ENCODE peak calls at places on chromosome 19, in five cellular contexts. M is stomach, N is transverse colon, Y is suprapubic skin, W is A549. J is an unnamed sample.

GRCh38 chr19:10000171-10000826 is 10.0 kb downstream of the COL5A3 start:
- DNase-seq in M (peak), N (peak), Y (peak), W (peak), J (peak)

GRCh38 chr19:2977686-2978466 is 512 bp downstream of the TLE6 start:
- DNase-seq in M (no peak), N (no peak), Y (no peak), W (no peak), J (no peak)

GRCh38 chr19:45404557-45405434 is at the start of gene PPP1R13L:
- DNase-seq in M (peak), N (peak), Y (peak), W (peak), J (no peak)

GRCh38 chr19:38173324-38174041 is 50.5 kb downstream of the DPF1 start:
- DNase-seq in M (peak), N (no peak), Y (peak), W (no peak), J (no peak)

GRCh38 chr19:43560687-43561086 is 14.6 kb downstream of the XRCC1 start:
- DNase-seq in M (no peak), N (no peak), Y (no peak), W (peak), J (no peak)

GRCh38 chr19:14482112-14482941 is 7.2 kb upstream of the PTGER1 start:
- DNase-seq in M (no peak), N (no peak), Y (peak), W (no peak), J (no peak)

GRCh38 chr19:57465680-57466381 is 8.9 kb upstream of the VN1R1 start:
- DNase-seq in M (no peak), N (peak), Y (no peak), W (peak), J (no peak)

GRCh38 chr19:15014579-15014978 is 34.7 kb upstream of the CASP14 start:
- DNase-seq in M (no peak), N (no peak), Y (no peak), W (no peak), J (no peak)

GRCh38 chr19:58304255-58304654 is 922 bp upstream of the ERVK3-1 start:
- DNase-seq in M (no peak), N (no peak), Y (no peak), W (no peak), J (no peak)

GRCh38 chr19:37931941-37932655 is 25.1 kb downstream of the SIPA1L3 start:
- DNase-seq in M (peak), N (peak), Y (peak), W (peak), J (no peak)

GRCh38 chr19:10093295-10094186 is 7.4 kb downstream of the SHFL start:
- DNase-seq in M (no peak), N (no peak), Y (no peak), W (no peak), J (no peak)

GRCh38 chr19:40585677-40586422 is 9.2 kb downstream of the SHKBP1 start:
- DNase-seq in M (no peak), N (no peak), Y (no peak), W (peak), J (no peak)

GRCh38 chr19:35207391-35207871 is 21.1 kb downstream of the FAM187B start:
- DNase-seq in M (no peak), N (no peak), Y (no peak), W (no peak), J (no peak)
- TF ChIP-seq EP300 in M (no peak), N (no peak), Y (no peak), W (no peak), J (no peak)

GRCh38 chr19:55625004-55625326 is 599 bp upstream of the ZNF784 start:
- DNase-seq in M (no peak), N (no peak), Y (no peak), W (no peak), J (no peak)

GRCh38 chr19:55624109-55625003 is at the start of gene ZNF784:
- DNase-seq in M (peak), N (peak), Y (peak), W (peak), J (peak)

GRCh38 chr19:55621673-55622231 is 2.6 kb downstream of the ZNF784 start:
- DNase-seq in M (no peak), N (no peak), Y (peak), W (no peak), J (no peak)

GRCh38 chr19:55622242-55622969 is 2.0 kb downstream of the ZNF784 start:
- DNase-seq in M (no peak), N (no peak), Y (peak), W (no peak), J (no peak)

DNA sequence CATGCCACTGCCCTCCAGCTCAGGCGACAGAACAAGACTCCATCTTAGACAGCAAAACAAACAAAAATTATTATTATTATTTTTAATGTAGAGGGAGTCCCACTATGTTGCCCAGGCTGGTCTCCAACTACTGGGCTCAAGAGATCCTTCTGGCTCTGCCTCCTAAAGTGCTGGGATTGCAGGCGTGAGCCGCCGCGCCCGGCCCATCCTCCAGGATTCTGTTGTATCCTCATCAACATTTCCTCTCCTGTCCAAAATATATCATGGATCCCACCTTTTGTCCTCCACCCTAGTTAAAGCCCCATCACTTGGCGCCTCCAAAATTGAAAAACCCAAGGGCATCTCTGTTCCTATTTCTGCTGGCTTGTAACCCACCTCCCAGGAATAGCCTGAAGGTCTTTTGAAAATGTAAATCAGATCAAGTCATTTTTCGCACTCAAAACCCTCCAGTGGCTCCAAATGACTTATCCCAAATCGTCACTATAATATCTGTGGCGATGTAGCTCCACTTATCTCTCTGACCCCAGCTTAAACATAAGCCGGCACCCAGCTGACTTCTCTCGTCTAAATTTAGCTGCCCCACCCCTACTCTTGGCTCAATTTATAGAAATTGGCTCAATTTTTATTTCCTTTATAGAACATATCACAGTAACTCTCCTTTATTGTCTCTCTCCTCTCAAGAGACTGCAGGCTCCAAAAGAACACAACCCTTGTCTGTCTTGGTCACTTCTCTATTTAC is 1.1 kb downstream of the ZNF784 start:
- DNase-seq in M (no peak), N (no peak), Y (no peak), W (no peak), J (no peak)
- H3K27ac ChIP-seq in M (peak), N (peak), Y (peak), W (no peak), J (peak)

GRCh38 chr19:53237114-53237777 is 17.4 kb downstream of the ZNF677 start:
- DNase-seq in M (no peak), N (no peak), Y (no peak), W (no peak), J (no peak)
- TF ChIP-seq EP300 in M (no peak), N (no peak), Y (no peak), W (no peak), J (no peak)

GRCh38 chr19:20325151-20325550 is 158.1 kb downstream of the ZNF486 start:
- DNase-seq in M (no peak), N (no peak), Y (no peak), W (no peak), J (no peak)
- H3K27ac ChIP-seq in M (no peak), N (no peak), Y (no peak), W (no peak), J (no peak)

DNA sequence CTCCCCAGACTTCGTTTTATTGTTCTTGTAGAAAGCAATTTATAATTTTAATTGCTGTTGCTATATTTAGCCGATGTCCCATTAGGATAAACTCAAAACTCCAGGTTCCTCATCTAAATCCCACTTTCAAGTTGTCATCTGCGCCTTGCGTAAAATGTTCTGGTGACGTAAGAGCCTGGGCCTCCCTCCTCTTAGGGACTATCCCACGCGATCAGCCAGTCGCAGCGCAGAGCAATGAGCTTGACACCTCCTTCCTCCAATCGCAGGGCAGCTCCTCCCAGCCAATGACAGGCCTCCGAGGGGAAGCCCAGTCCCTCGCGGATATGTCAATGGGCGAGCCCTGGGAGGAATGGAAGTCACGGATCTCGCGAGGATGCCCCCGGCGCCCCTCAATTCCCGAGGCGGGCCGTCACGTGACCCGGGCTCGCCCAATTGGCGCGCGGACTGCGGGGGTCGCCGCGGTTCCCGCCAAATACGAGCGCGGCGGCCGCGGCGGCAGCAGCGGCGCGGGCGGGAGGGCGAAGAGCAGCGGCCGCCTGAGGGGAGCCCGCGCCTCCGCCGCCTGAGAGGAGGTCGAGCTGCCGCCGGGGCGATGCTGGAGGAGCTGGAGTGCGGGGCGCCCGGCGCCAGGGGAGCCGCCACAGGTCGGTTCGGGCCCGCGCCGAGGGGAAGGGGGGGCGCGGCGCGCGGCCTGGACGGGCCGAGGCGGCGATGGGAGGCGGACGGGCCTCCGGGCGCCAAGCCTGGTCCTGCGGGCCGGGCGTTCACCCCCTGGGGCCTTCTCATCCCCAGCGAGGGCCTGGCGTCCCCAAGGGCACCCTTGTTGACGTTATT is at the start of gene CHAF1A:
- DNase-seq in M (peak), N (peak), Y (peak), W (peak), J (peak)
- TF ChIP-seq EP300 in M (no peak), N (no peak), Y (no peak), W (no peak), J (peak)

DNA sequence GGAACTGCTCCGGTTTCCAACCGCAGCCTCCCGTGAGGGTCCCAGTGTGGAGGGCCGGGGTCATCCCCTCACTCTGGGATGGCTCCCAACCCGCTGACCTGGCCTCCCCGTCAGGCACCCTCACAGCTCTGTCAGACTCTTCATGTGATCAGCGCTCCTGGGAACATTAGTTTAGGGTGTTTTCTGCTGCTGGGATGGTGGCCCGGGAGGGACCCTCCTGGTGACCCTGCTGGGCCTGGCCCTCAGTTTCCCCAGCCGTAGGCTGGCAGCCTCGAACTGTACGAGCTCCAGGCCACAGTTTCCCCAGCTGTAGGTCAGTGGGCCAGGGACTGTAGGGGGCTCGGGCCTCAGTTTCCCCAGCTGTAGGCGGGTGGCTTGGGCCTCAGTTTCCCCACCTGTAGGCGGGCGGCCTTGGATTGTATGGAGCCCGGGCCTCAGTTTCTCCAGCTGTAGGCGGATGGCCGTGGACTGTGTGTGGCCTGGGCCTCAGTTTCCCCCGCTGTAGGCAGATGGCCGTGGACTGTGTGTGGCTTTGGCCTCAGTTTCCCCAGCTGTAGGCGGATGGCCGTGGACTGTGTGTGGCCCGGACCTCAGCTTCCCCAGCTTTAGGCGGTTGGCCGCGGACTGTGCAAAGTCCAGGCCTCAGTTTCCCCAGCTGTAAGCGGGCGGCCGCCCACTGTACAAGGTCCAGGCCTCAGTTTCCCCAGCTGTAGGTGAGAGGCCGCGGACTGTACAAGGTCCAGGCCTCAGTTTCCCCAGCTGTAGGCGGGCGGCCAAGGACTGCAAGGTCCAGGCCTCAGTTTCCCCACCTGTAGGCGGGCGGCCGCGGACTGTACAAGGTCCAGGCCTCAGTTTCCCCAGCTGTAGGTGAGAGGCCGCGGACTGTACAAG is 1.3 kb upstream of the PTBP1 start:
- DNase-seq in M (no peak), N (no peak), Y (no peak), W (no peak), J (no peak)
- H3K27ac ChIP-seq in M (peak), N (peak), Y (peak), W (peak), J (peak)

GRCh38 chr19:48780684-48781391 is 25.5 kb downstream of the FGF21 start:
- DNase-seq in M (peak), N (no peak), Y (no peak), W (no peak), J (peak)
- TF ChIP-seq EP300 in M (no peak), N (no peak), Y (no peak), W (no peak), J (no peak)

GRCh38 chr19:34225659-34226015 is 28.7 kb upstream of the GARRE1 start:
- DNase-seq in M (no peak), N (no peak), Y (no peak), W (no peak), J (no peak)

GRCh38 chr19:34218818-34219164 is 35.6 kb upstream of the GARRE1 start:
- DNase-seq in M (no peak), N (no peak), Y (no peak), W (no peak), J (no peak)

GRCh38 chr19:34220472-34221063 is 33.8 kb upstream of the GARRE1 start:
- DNase-seq in M (peak), N (peak), Y (no peak), W (peak), J (peak)

GRCh38 chr19:34224996-34225658 is 29.2 kb upstream of the GARRE1 start:
- DNase-seq in M (no peak), N (no peak), Y (no peak), W (no peak), J (no peak)

GRCh38 chr19:34222386-34222785 is 32.0 kb upstream of the GARRE1 start:
- DNase-seq in M (no peak), N (no peak), Y (no peak), W (no peak), J (no peak)
- H3K27ac ChIP-seq in M (no peak), N (no peak), Y (no peak), W (no peak), J (no peak)

J was measured in tibial nerve.